ENCODE peak calls at places on chromosomes 13 and 19, in eight cellular contexts. P is NCI-H524; R is stimulated activated naive CD8-positive, alpha-beta T cell treated with anti-CD3 and anti-CD28 coated beads, Interleukin-15, Interleukin-2, amounts not matched to agents 100 U/mL and 50 U/mL, for 24 hours; G is foreskin fibroblast; A is posterior cingulate gyrus; Y is HFFc6; Z is LHCN-M2; K is tibial nerve. U is an unnamed sample.

GRCh38 chr13:79779761-79780160 is 298.8 kb downstream of the NDFIP2 start:
- DNase-seq in P (no peak), R (no peak), G (peak; percentile 84), A (no peak), Y (peak; percentile 32), Z (peak; percentile 80), K (peak; percentile 29), U (no peak)

GRCh38 chr19:21749090-21749489 is 18.3 kb downstream of the ZNF100 start:
- DNase-seq in P (no peak), R (no peak), G (peak; percentile 2), A (no peak), Y (no peak), Z (peak; percentile 26), K (no peak), U (no peak)

GRCh38 chr13:80086304-80086721 is 254.6 kb downstream of the SPRY2 start:
- DNase-seq in P (no peak), R (no peak), G (no peak), A (no peak), Y (no peak), Z (no peak), K (no peak), U (no peak)

GRCh38 chr13:51585234-51585672 is 991 bp downstream of the WDFY2 start:
- DNase-seq in P (peak; percentile 48), R (no peak), G (peak; percentile 38), A (no peak), Y (no peak), Z (no peak), K (no peak), U (no peak)

GRCh38 chr13:40172878-40173277 is 493.6 kb downstream of the FOXO1 start:
- DNase-seq in P (peak; percentile 31), R (no peak), G (no peak), A (no peak), Y (no peak), Z (no peak), K (no peak), U (no peak)

GRCh38 chr13:32746474-32746873 is 160.2 kb downstream of the PDS5B start:
- DNase-seq in P (no peak), R (no peak), G (no peak), A (no peak), Y (no peak), Z (peak; percentile 57), K (no peak), U (no peak)

GRCh38 chr19:16261584-16262370 is 62.8 kb upstream of the KLF2 start:
- DNase-seq in P (no peak), R (no peak), G (no peak), A (no peak), Y (no peak), Z (no peak), K (no peak), U (peak; percentile 51)

GRCh38 chr13:41458939-41459753 is 1.8 kb downstream of the RGCC start:
- DNase-seq in P (no peak), R (peak; percentile 77), G (peak; percentile 74), A (peak; percentile 29), Y (peak; percentile 38), Z (peak; percentile 28), K (no peak), U (peak; percentile 81)

GRCh38 chr13:23383151-23383550 is 50.4 kb downstream of the SACS start:
- DNase-seq in P (no peak), R (no peak), G (no peak), A (no peak), Y (no peak), Z (no peak), K (no peak), U (no peak)